ENCODE peak calls at places on chromosomes 2 and 18, in four cellular contexts. D, N, O and X are unnamed samples.

GRCh38 chr2:9010866-9011265 is 7.4 kb upstream of the MBOAT2 start:
- DNase-seq in O (no peak), D (no peak), N (no peak), X (no peak)

GRCh38 chr18:63677490-63678225 is 16.0 kb upstream of the SERPINB3 start:
- DNase-seq in D (no peak), O (peak), N (no peak), X (no peak)

GRCh38 chr2:88187038-88187676 is 17.0 kb downstream of the THNSL2 start:
- DNase-seq in D (peak), O (no peak), N (no peak), X (peak)

GRCh38 chr2:241541564-241542277 is 16.8 kb upstream of the BOK start:
- DNase-seq in N (no peak), O (no peak), D (no peak), X (no peak)

GRCh38 chr2:94999431-94999883 is 26.1 kb upstream of the MAL start:
- DNase-seq in N (no peak), O (no peak), D (no peak), X (no peak)

GRCh38 chr18:48814490-48815181 is 136.1 kb downstream of the SMAD7 start:
- DNase-seq in N (no peak), O (no peak), D (no peak), X (no peak)

GRCh38 chr2:219506153-219506801 is 7.6 kb downstream of the GMPPA start:
- DNase-seq in O (no peak), N (no peak), D (no peak), X (no peak)

GRCh38 chr2:105032476-105032875 is 5.4 kb upstream of the MRPS9 start:
- DNase-seq in D (no peak), O (no peak), N (no peak), X (no peak)

GRCh38 chr18:51867767-51868166 is 472.2 kb upstream of the DCC start:
- DNase-seq in O (no peak), D (peak), N (no peak), X (no peak)

GRCh38 chr2:218805627-218806026 is 23.7 kb downstream of the CYP27A1 start:
- DNase-seq in N (peak), D (no peak), O (no peak), X (no peak)

GRCh38 chr18:66548747-66549146 is 55.1 kb downstream of the CDH19 start:
- DNase-seq in N (no peak), O (no peak), D (no peak), X (peak)

GRCh38 chr18:6486313-6486712 is 71.6 kb upstream of the L3MBTL4 start:
- DNase-seq in N (no peak), O (no peak), D (no peak), X (no peak)
- TF ChIP-seq SPI1 in N (no peak), O (no peak), D (no peak), X (no peak)

DNA sequence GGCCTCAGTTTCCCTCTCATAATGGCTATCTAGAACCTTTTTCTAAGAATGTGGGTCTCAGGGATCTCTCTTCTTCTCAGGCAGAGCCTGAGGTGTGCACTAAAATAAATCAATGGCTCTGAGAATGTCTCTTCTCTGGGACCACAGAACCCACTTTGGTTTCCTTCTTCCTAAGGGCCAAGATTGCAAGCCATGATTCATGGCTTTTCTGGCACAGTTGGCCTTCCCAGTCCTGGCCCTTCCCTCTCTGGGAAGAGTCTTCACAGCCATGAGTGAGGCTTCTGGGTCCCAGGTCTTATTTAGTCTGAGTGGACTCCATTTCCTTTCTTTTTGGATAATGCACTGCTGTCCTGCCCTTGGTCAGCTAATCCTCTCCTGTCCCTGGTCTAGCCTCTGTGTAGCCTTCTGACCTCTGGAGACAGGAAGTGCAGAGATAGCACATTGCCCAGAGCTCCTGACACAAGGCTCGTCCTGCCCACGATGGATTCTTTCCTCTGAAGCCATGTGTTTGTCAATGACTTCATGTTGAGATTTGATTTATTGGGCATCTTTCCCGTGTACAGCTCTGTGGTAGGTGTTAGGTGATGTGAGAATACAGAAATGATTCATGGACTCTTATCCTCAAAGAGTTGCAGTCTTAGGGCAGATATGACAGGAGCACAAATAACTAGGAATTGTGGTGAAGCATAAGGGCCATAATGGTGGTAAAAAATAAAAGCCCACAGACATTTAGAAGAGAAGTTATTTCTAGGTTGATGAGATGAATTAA is 245.0 kb downstream of the CLIP4 start:
- DNase-seq in O (no peak), N (no peak), D (no peak), X (no peak)
- TF ChIP-seq SPI1 in O (no peak), N (no peak), D (no peak), X (no peak)

GRCh38 chr2:96887419-96888081 is 17.7 kb upstream of the SEMA4C start:
- DNase-seq in N (no peak), D (no peak), O (no peak), X (no peak)
- TF ChIP-seq SPI1 in N (no peak), D (no peak), O (no peak), X (no peak)

DNA sequence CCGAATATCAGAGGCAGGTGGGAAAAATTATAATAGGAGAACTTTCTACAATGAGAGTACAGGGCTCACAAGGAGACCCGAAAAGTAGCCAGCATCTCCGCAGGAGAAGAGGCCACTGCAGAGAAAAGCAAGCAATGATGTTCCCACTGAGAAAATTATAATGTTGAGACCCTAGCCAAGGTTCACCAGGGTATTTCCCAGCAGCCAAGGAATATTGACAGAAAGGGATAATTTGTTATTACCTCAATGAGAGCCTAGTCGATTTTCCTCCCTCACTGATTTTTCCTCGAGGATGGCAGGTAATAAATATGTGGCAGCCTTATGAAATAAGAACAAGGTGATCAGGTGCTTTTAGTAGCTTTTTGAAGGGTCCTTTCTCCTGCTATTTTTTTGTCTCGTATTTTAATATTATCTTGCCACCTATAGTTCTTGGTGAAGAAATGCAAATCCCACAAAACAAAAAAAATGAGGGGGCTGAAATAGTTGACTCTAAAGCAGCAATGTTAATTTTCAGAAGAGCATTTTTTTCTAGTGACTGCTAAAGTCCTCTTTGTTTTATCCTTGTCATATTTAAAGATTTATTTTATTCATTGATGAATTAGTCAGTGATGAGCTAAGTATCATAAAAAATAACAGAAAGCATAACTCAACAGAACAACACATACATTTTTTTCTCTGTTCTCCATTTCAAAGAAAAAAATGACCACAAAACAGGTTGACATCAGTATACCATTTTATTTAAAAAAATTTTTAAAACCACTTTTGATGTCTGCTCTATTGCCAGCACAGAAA is 215.4 kb downstream of the KCNE4 start:
- DNase-seq in D (no peak), O (no peak), N (no peak), X (no peak)
- TF ChIP-seq SPI1 in D (no peak), O (no peak), N (no peak), X (no peak)

DNA sequence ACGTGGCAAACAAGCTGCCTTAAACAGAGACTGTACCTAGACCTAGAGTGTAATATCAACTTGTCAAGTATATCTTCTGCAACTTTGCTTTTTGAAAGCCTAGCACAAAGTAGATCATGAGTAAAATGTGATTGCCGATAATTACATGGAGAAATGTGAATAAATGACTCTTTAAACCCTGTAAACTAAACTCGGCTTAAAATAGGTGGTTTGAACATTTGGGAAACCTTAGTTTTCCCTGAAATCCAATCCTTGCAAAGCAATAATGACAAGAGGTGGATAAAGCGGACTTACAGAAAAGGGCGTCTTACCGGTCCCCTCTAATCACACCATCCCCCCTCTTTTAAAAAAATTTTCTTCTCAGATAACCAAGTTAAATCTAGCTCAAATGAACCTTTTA is 549 bp upstream of the PSMD14 start:
- DNase-seq in N (no peak), O (no peak), D (peak), X (no peak)
- TF ChIP-seq SPI1 in N (no peak), O (no peak), D (no peak), X (no peak)

GRCh38 chr2:74831693-74832530 is 2.0 kb upstream of the HK2 start:
- DNase-seq in O (no peak), N (no peak), D (peak), X (no peak)

GRCh38 chr2:74834806-74835755 is 1.2 kb downstream of the HK2 start:
- DNase-seq in N (no peak), O (peak), D (peak), X (peak)

GRCh38 chr2:74833418-74834233 is at the start of gene HK2:
- DNase-seq in D (peak), O (peak), N (peak), X (peak)

GRCh38 chr2:74836675-74837401 is 2.9 kb downstream of the HK2 start:
- DNase-seq in D (no peak), N (no peak), O (no peak), X (no peak)

GRCh38 chr2:74835831-74836674 is 2.1 kb downstream of the HK2 start:
- DNase-seq in N (no peak), D (peak), O (no peak), X (peak)
- TF ChIP-seq SPI1 in N (no peak), D (no peak), O (no peak), X (no peak)

GRCh38 chr2:162143969-162144368 is 8.1 kb downstream of the GCG start:
- DNase-seq in N (no peak), D (no peak), O (no peak), X (no peak)

GRCh38 chr2:162138310-162138709 is 13.7 kb downstream of the GCG start:
- DNase-seq in N (no peak), O (no peak), D (no peak), X (no peak)
- TF ChIP-seq SPI1 in N (no peak), O (no peak), D (no peak), X (no peak)

DNA sequence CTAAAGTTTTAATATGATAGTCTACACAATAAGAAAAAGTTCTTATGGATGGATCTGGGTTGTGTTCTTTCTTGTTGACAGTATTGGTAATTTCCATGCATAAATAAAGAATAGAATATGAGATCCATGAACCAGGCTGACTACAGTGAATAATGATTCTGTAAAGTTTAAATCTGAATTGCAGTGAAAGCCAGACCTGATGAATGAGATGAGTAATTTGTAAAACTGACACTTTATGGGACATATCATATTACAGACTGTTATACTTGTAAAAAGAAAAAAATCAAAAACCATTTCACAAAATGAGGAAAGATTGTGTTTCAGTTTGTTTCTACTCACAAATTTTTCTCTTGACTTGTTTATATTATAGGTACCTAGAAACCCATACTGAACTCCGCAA is 164.9 kb upstream of the SCN7A start:
- DNase-seq in D (no peak), N (no peak), O (no peak), X (no peak)
- TF ChIP-seq SPI1 in D (no peak), N (no peak), O (no peak), X (no peak)

GRCh38 chr2:148832626-148833025 is 42.4 kb upstream of the KIF5C start:
- DNase-seq in D (no peak), N (no peak), O (no peak), X (no peak)

GRCh38 chr2:148824190-148824589 is 50.8 kb upstream of the KIF5C start:
- DNase-seq in O (no peak), D (no peak), N (no peak), X (no peak)

GRCh38 chr2:148829618-148830017 is 45.4 kb upstream of the KIF5C start:
- DNase-seq in N (no peak), D (no peak), O (no peak), X (no peak)

GRCh38 chr2:148828941-148829340 is 46.1 kb upstream of the KIF5C start:
- DNase-seq in N (no peak), D (no peak), O (no peak), X (no peak)

DNA sequence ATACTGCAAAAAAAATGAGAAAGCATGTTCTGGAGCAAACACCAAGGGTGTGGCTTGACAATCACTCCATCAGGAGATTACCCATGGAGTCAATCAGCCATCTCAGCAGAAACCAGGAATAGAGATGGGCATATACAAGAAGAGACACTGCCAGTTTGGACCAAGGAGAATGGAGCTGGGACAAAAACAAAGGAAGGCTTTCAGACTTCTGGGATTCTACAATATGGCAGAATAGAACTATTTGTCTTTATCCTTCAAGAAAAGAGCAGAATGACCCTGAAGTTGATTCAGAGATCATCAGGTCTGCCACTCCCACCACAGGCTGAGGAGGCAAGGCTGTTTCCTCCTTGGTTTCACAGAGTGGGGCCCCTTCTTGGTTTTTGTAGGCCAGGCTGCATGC is 48.2 kb upstream of the KIF5C start:
- DNase-seq in N (no peak), O (no peak), D (no peak), X (no peak)
- TF ChIP-seq SPI1 in N (no peak), O (no peak), D (no peak), X (no peak)

GRCh38 chr18:79693561-79694205 is 14.1 kb downstream of the CTDP1 start:
- DNase-seq in D (no peak), N (no peak), O (no peak), X (no peak)
- TF ChIP-seq SPI1 in D (no peak), N (no peak), O (no peak), X (no peak)